ENCODE peak calls at places on chromosome 22, in five cellular contexts. R is GM13976, K is Peyer's patch, P is astrocyte of the spinal cord, W is tibial nerve. D is an unnamed sample.

GRCh38 chr22:18024276-18024939 is at the start of gene MICAL3:
- DNase-seq in R (peak; percentile 92), K (peak; percentile 61), P (peak; percentile 46), W (no peak), D (peak; percentile 92)

GRCh38 chr22:27393371-27393770 is 408.2 kb downstream of the MN1 start:
- DNase-seq in R (no peak), K (no peak), P (no peak), W (no peak), D (no peak)

GRCh38 chr22:19674129-19674928 is 40.0 kb upstream of the SEPTIN5 start:
- DNase-seq in R (no peak), K (no peak), P (no peak), W (no peak), D (no peak)

GRCh38 chr22:17559188-17559587 is 4.1 kb upstream of the SLC25A18 start:
- DNase-seq in R (no peak), K (no peak), P (no peak), W (no peak), D (no peak)

GRCh38 chr22:46947516-46948260 is 185.2 kb downstream of the TBC1D22A start:
- DNase-seq in R (no peak), K (no peak), P (no peak), W (no peak), D (no peak)

GRCh38 chr22:35708453-35708852 is 9.2 kb upstream of the APOL5 start:
- DNase-seq in R (no peak), K (no peak), P (peak; percentile 9), W (no peak), D (no peak)

GRCh38 chr22:42680648-42681047 is 31.5 kb upstream of the CYB5R3 start:
- DNase-seq in R (no peak), K (no peak), P (peak; percentile 89), W (no peak), D (no peak)

GRCh38 chr22:44661659-44662569 is 40.1 kb upstream of the PRR5 start:
- DNase-seq in R (no peak), K (no peak), P (no peak), W (no peak), D (no peak)

GRCh38 chr22:41351011-41351410 is 30.7 kb upstream of the TEF start:
- DNase-seq in R (no peak), K (no peak), P (no peak), W (no peak), D (no peak)

GRCh38 chr22:49800408-49801238 is 27.1 kb downstream of the BRD1 start:
- DNase-seq in R (no peak), K (no peak), P (no peak), W (no peak), D (no peak)

GRCh38 chr22:28903080-28903479 is 19.7 kb downstream of the ZNRF3 start:
- DNase-seq in R (no peak), K (no peak), P (no peak), W (no peak), D (no peak)

GRCh38 chr22:49968313-49968830 is 7.8 kb downstream of the PIM3 start:
- DNase-seq in R (no peak), K (peak; percentile 15), P (no peak), W (no peak), D (no peak)

GRCh38 chr22:46280999-46281623 is 13.3 kb downstream of the TTC38 start:
- DNase-seq in R (peak; percentile 62), K (peak; percentile 73), P (no peak), W (no peak), D (no peak)

GRCh38 chr22:33577862-33578411 is 342.3 kb downstream of the LARGE1 start:
- DNase-seq in R (no peak), K (no peak), P (no peak), W (no peak), D (no peak)

GRCh38 chr22:30829901-30830550 is 135.4 kb downstream of the OSBP2 start:
- DNase-seq in R (peak; percentile 8), K (no peak), P (peak; percentile 87), W (no peak), D (peak; percentile 4)

GRCh38 chr22:27975381-27976013 is 56.4 kb upstream of the PITPNB start:
- DNase-seq in R (no peak), K (no peak), P (no peak), W (no peak), D (no peak)

GRCh38 chr22:35868938-35869337 is 151.3 kb downstream of the APOL5 start:
- DNase-seq in R (no peak), K (no peak), P (no peak), W (no peak), D (no peak)

GRCh38 chr22:42061041-42061440 is 9.6 kb downstream of the NAGA start:
- DNase-seq in R (no peak), K (no peak), P (no peak), W (no peak), D (no peak)

GRCh38 chr22:19466126-19466716 is 12.8 kb downstream of the UFD1 start:
- DNase-seq in R (no peak), K (no peak), P (no peak), W (no peak), D (no peak)

DNA sequence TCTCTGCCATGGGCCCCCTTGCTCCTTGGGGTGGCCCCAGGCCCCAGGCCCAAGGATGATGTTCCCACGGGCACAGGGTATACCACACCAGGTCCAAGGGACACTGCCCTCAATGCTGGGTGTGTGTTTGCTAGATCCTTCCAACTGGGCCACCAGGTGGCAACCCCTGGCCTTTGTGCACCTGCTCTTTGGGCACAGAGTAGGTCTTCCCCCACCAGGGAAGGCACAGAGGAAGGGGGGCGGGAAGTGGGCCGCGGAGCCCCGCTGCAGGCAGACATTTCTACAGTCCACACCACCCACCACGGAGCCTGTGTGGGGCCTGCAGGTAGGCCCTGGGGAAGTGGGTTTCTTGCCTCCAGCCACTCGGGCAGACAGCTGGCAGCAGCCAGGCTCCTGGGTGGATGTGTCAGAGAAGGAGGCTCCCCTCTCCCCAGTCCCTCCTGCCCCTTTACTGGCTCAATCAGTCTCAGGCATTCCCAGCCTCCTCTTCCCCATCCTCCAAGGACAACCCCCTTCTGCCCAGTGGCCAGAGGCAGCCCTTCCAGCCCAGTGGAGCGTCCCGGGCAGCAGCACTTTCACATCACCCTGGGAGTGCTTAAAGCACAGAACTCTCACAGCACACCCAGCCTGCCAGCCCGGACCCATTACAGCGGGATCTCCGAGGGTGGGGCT is 21.6 kb downstream of the MAFF start:
- DNase-seq in R (no peak), K (no peak), P (no peak), W (no peak), D (no peak)
- TF ChIP-seq CTCF in R (no peak), K (no peak), P (no peak), W (no peak), D (no peak)

GRCh38 chr22:39556970-39557811 is 13.4 kb upstream of the CACNA1I start:
- DNase-seq in R (no peak), K (no peak), P (no peak), W (no peak), D (no peak)

GRCh38 chr22:39558950-39559349 is 11.6 kb upstream of the CACNA1I start:
- DNase-seq in R (peak; percentile 37), K (no peak), P (no peak), W (no peak), D (no peak)

GRCh38 chr22:39554170-39554569 is 16.4 kb upstream of the CACNA1I start:
- DNase-seq in R (no peak), K (no peak), P (no peak), W (no peak), D (no peak)

GRCh38 chr22:39558254-39558727 is 12.3 kb upstream of the CACNA1I start:
- DNase-seq in R (no peak), K (no peak), P (no peak), W (no peak), D (no peak)

GRCh38 chr22:39553429-39553828 is 17.1 kb upstream of the CACNA1I start:
- DNase-seq in R (no peak), K (no peak), P (no peak), W (no peak), D (no peak)
- TF ChIP-seq CTCF in R (no peak), K (no peak), P (no peak), W (no peak), D (no peak)

GRCh38 chr22:39229688-39230260 is 15.0 kb downstream of the PDGFB start:
- DNase-seq in R (no peak), K (no peak), P (no peak), W (no peak), D (no peak)

GRCh38 chr22:39229075-39229474 is 15.7 kb downstream of the PDGFB start:
- DNase-seq in R (no peak), K (no peak), P (no peak), W (no peak), D (no peak)

GRCh38 chr22:39232246-39232645 is 12.5 kb downstream of the PDGFB start:
- DNase-seq in R (no peak), K (no peak), P (no peak), W (no peak), D (no peak)

GRCh38 chr22:39231197-39231950 is 13.4 kb downstream of the PDGFB start:
- DNase-seq in R (no peak), K (no peak), P (no peak), W (no peak), D (no peak)

GRCh38 chr22:39230261-39231196 is 14.3 kb downstream of the PDGFB start:
- DNase-seq in R (no peak), K (no peak), P (no peak), W (no peak), D (no peak)
- TF ChIP-seq CTCF in R (no peak), K (no peak), P (no peak), W (no peak), D (no peak)

GRCh38 chr22:25845985-25846745 is 104.2 kb downstream of the MYO18B start:
- DNase-seq in R (peak; percentile 56), K (no peak), P (no peak), W (no peak), D (peak; percentile 28)

GRCh38 chr22:25852223-25852622 is 110.2 kb downstream of the MYO18B start:
- DNase-seq in R (no peak), K (no peak), P (no peak), W (no peak), D (no peak)

GRCh38 chr22:25847451-25847850 is 105.5 kb downstream of the MYO18B start:
- DNase-seq in R (no peak), K (no peak), P (no peak), W (no peak), D (no peak)

GRCh38 chr22:25849514-25849913 is 107.5 kb downstream of the MYO18B start:
- DNase-seq in R (no peak), K (no peak), P (no peak), W (no peak), D (no peak)

GRCh38 chr22:25848954-25849353 is 107.0 kb downstream of the MYO18B start:
- DNase-seq in R (no peak), K (no peak), P (no peak), W (no peak), D (no peak)
- TF ChIP-seq CTCF in R (no peak), K (no peak), P (no peak), W (no peak), D (no peak)

GRCh38 chr22:21025266-21025665 is 7.1 kb downstream of the SLC7A4 start:
- DNase-seq in R (peak; percentile 50), K (peak; percentile 43), P (no peak), W (no peak), D (no peak)
- TF ChIP-seq CTCF in R (no peak), K (no peak), P (no peak), W (no peak), D (no peak)